ENCODE peak calls at places on chromosomes 5 and 9, in eight cellular contexts. K, B, D, O, G, J, N and W are unnamed samples.

GRCh38 chr5:104355350-104355749 is 792.8 kb upstream of the NUDT12 start:
- DNase-seq in D (no peak), N (no peak), G (no peak), B (no peak), O (no peak), K (no peak), J (no peak), W (no peak)

GRCh38 chr9:93814561-93814960 is 140.6 kb downstream of the BARX1 start:
- DNase-seq in O (no peak), B (peak), G (no peak), K (no peak), D (no peak), N (peak), J (no peak), W (peak)

GRCh38 chr9:21121595-21122251 is 19.9 kb downstream of the IFNW1 start:
- DNase-seq in O (no peak), J (no peak), K (no peak), B (no peak), D (no peak), G (no peak), N (no peak), W (no peak)

GRCh38 chr5:33938507-33938796 is 2.3 kb downstream of the RXFP3 start:
- DNase-seq in G (no peak), D (no peak), B (no peak), O (no peak), J (no peak), K (no peak), N (no peak), W (no peak)

GRCh38 chr5:179114756-179115155 is 54.6 kb downstream of the ZNF354C start:
- DNase-seq in B (no peak), G (peak), O (no peak), J (no peak), D (no peak), K (no peak), N (no peak), W (peak)

GRCh38 chr9:113215142-113215541 is 5.9 kb downstream of the FKBP15 start:
- DNase-seq in N (no peak), G (no peak), D (peak), B (no peak), K (no peak), J (peak), O (no peak), W (no peak)

GRCh38 chr5:132009706-132010405 is 1.6 kb downstream of the ACSL6 start:
- DNase-seq in J (no peak), B (no peak), K (no peak), D (no peak), O (no peak), G (peak), N (peak), W (peak)

GRCh38 chr5:122008061-122008460 is 46.3 kb downstream of the SRFBP1 start:
- DNase-seq in O (no peak), B (no peak), G (no peak), N (no peak), J (no peak), D (no peak), K (no peak), W (no peak)

GRCh38 chr5:157998021-157998504 is 139.1 kb upstream of the CLINT1 start:
- DNase-seq in G (no peak), J (peak), D (no peak), N (no peak), O (no peak), B (no peak), K (no peak), W (no peak)

GRCh38 chr5:136584474-136584873 is 219.1 kb upstream of the TRPC7 start:
- DNase-seq in O (no peak), J (no peak), N (no peak), G (no peak), B (no peak), K (no peak), D (no peak), W (no peak)

GRCh38 chr5:74586831-74587230 is 53.7 kb downstream of the ENC1 start:
- DNase-seq in B (no peak), K (no peak), O (no peak), D (no peak), N (no peak), J (no peak), G (no peak), W (no peak)

GRCh38 chr9:71072587-71072986 is 48.8 kb downstream of the TRPM3 start:
- DNase-seq in N (no peak), G (no peak), J (no peak), O (no peak), D (no peak), K (no peak), B (no peak), W (no peak)

GRCh38 chr9:112360047-112360804 is 19.7 kb upstream of the HSDL2 start:
- DNase-seq in N (no peak), O (no peak), B (no peak), K (no peak), J (no peak), D (no peak), G (no peak), W (no peak)

GRCh38 chr5:157470616-157471015 is 10.6 kb downstream of the NIPAL4 start:
- DNase-seq in O (no peak), B (no peak), D (no peak), N (no peak), G (no peak), J (no peak), K (no peak), W (no peak)

GRCh38 chr5:137145726-137146125 is 353.4 kb downstream of the SPOCK1 start:
- DNase-seq in K (no peak), G (no peak), B (no peak), D (no peak), J (no peak), O (no peak), N (no peak), W (no peak)

GRCh38 chr9:36290996-36291395 is 32.7 kb upstream of the GNE start:
- DNase-seq in D (no peak), G (no peak), B (no peak), J (no peak), O (no peak), K (no peak), N (no peak), W (no peak)

GRCh38 chr5:108143581-108143980 is 238.3 kb downstream of the FBXL17 start:
- DNase-seq in B (no peak), D (peak), K (no peak), N (no peak), G (no peak), J (peak), O (no peak), W (no peak)

GRCh38 chr9:133635903-133636531 is at the start of gene DBH:
- DNase-seq in K (no peak), J (no peak), O (no peak), D (no peak), B (no peak), G (no peak), N (no peak), W (no peak)

GRCh38 chr5:112245616-112246015 is 173.5 kb downstream of the EPB41L4A start:
- DNase-seq in J (no peak), O (no peak), D (no peak), K (no peak), G (no peak), B (no peak), N (peak), W (no peak)

GRCh38 chr5:59021286-59021673 is 438.4 kb downstream of the RAB3C start:
- DNase-seq in K (no peak), O (no peak), N (no peak), G (no peak), D (no peak), J (no peak), B (no peak), W (no peak)

GRCh38 chr9:102038006-102038405 is 299.6 kb upstream of the GRIN3A start:
- DNase-seq in G (no peak), K (no peak), B (no peak), O (no peak), D (no peak), J (no peak), N (no peak), W (no peak)

GRCh38 chr5:58451732-58452565 is 7.9 kb downstream of the PLK2 start:
- DNase-seq in O (no peak), G (no peak), B (no peak), J (peak), K (no peak), N (no peak), D (no peak), W (no peak)

GRCh38 chr5:43036856-43037711 is 3.0 kb downstream of the ANXA2R start:
- DNase-seq in N (peak), B (no peak), J (peak), D (no peak), G (no peak), K (no peak), O (no peak), W (peak)

GRCh38 chr5:143350790-143351603 is 52.5 kb downstream of the NR3C1 start:
- DNase-seq in B (no peak), N (no peak), G (no peak), K (no peak), D (no peak), O (no peak), J (peak), W (no peak)

GRCh38 chr5:157108961-157109360 is at the start of gene HAVCR2:
- DNase-seq in K (peak), N (no peak), B (no peak), J (no peak), G (peak), D (no peak), O (no peak), W (peak)

GRCh38 chr9:69174645-69175487 is 789 bp downstream of the TJP2 start:
- DNase-seq in B (peak), K (no peak), G (peak), N (peak), O (no peak), D (peak), J (peak), W (no peak)

GRCh38 chr9:114691046-114691955 is 9.3 kb upstream of the TEX48 start:
- DNase-seq in N (no peak), J (peak), O (no peak), B (no peak), K (peak), G (no peak), D (no peak), W (no peak)

GRCh38 chr9:120326076-120326693 is 253.8 kb downstream of the CDK5RAP2 start:
- DNase-seq in K (no peak), D (no peak), G (no peak), J (no peak), B (no peak), O (no peak), N (no peak), W (no peak)

GRCh38 chr5:72244862-72245371 is 75.1 kb downstream of the MRPS27 start:
- DNase-seq in K (no peak), J (peak), B (no peak), G (no peak), O (no peak), D (no peak), N (peak), W (no peak)

GRCh38 chr5:23457780-23458179 is 49.6 kb upstream of the PRDM9 start:
- DNase-seq in G (no peak), D (no peak), K (no peak), B (no peak), O (no peak), J (no peak), N (no peak), W (no peak)

GRCh38 chr9:98146101-98146991 is 27.3 kb upstream of the TRIM14 start:
- DNase-seq in K (no peak), G (peak), D (peak), O (no peak), B (no peak), J (peak), N (no peak), W (peak)

GRCh38 chr9:75134495-75134894 is 46.2 kb downstream of the OSTF1 start:
- DNase-seq in N (no peak), D (no peak), B (no peak), O (no peak), J (no peak), K (no peak), G (no peak), W (no peak)

GRCh38 chr5:179866241-179867078 is 7.8 kb upstream of the MRNIP start:
- DNase-seq in G (no peak), D (no peak), B (no peak), J (no peak), O (no peak), N (no peak), K (no peak), W (no peak)

GRCh38 chr9:38200431-38200830 is 131.4 kb upstream of the SHB start:
- DNase-seq in O (no peak), J (no peak), G (no peak), K (no peak), N (no peak), B (no peak), D (no peak), W (no peak)

GRCh38 chr9:113233146-113233545 is 11.8 kb downstream of the SLC31A1 start:
- DNase-seq in B (no peak), O (no peak), D (no peak), G (no peak), J (peak), N (no peak), K (no peak), W (no peak)

GRCh38 chr5:149962040-149962439 is 1.5 kb downstream of the SLC26A2 start:
- DNase-seq in B (no peak), O (no peak), K (no peak), D (no peak), G (no peak), N (no peak), J (peak), W (no peak)

GRCh38 chr5:79495311-79495710 is 18.6 kb downstream of the HOMER1 start:
- DNase-seq in G (no peak), D (peak), O (no peak), N (no peak), K (no peak), J (no peak), B (no peak), W (no peak)

GRCh38 chr9:8857330-8858249 is 1058.0 kb upstream of the DMAC1 start:
- DNase-seq in J (peak), G (peak), O (peak), D (no peak), N (peak), K (no peak), B (no peak), W (peak)

GRCh38 chr5:177455661-177456590 is 9.3 kb downstream of the PRR7 start:
- DNase-seq in D (peak), K (peak), B (peak), O (peak), J (peak), N (peak), G (peak), W (peak)
- TF ChIP-seq CTCF in D (peak), K (peak), B (peak), O (peak), J (peak), N (peak), G (peak), W (peak)

DNA sequence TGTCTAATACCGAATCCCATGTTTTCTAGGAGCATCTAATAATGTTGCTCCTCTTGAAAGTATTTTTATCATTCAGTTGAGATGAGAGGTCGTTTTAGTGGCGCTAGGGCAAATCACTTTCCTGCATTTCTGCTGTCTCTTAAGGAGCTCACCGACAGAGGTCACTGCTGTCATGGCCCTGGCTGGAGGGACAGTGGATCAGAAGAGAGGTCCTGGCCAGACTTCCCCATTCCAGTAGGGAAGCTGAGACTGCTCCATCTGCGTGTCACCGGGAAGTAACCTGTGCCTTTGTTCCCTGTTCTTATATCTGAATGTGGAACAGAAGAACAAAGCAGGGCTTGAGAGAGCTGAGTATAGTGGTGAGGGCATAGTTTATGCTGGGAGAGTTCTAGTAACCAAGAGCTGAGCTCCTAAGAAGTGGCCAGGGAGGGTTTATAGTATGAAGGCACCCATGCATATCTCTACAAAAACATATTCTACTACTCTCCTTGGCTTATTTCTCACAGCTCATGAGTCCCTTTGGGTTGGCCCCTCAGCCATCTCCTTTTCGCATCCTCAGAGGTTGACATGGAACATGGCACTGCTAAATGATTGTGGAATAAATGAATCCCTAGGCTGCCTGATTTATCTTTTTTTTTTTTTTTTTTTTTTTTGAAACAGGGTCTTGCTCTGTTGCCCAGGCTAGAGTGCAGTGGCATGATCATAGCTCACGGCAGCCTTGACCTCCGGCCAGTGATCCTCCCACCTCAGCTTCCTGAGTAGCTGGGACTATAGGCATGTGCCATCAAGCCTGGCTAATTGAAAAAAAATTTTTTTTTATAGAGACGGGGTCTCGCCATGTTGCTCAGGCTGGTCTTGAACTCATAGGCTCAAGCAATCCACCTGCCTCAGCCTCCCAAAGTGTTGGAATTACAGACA is 27.2 kb downstream of the ATP6V0E1 start:
- DNase-seq in K (no peak), J (peak), B (no peak), O (peak), N (peak), G (peak), D (no peak), W (peak)
- TF ChIP-seq CTCF in K (no peak), J (peak), B (no peak), O (peak), N (peak), G (no peak), D (peak), W (peak)

GRCh38 chr5:173970878-173971650 is 17.9 kb upstream of the C5orf47 start:
- DNase-seq in O (no peak), N (no peak), K (no peak), G (no peak), J (no peak), B (no peak), D (no peak), W (no peak)
- TF ChIP-seq CTCF in O (no peak), N (peak), K (no peak), G (no peak), J (no peak), B (no peak), D (peak), W (no peak)

GRCh38 chr5:29079771-29080170 is 2041.4 kb upstream of the CDH9 start:
- DNase-seq in J (no peak), K (no peak), G (no peak), B (no peak), D (no peak), O (no peak), N (peak), W (no peak)

DNA sequence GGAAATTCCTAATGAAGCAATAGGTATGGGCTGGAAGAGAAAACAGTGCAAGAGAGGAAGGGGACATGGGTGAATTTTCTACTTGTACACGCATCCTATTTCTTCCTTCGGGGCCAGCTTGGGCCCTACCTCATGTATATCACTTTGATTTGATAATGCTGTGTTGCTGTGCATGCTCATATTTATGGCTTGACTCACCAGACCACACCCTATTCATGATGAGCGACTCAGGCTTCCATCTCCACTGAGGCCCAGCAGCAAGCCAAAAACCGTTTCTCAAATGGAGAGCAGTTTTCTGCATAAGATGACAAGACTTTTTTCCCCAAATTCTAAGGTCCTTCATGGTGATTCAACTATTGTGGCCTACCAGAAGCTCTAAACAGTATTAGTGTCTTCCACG is 2039.1 kb upstream of the CDH9 start:
- DNase-seq in J (no peak), K (no peak), N (no peak), O (no peak), B (no peak), G (no peak), D (no peak), W (no peak)
- TF ChIP-seq CTCF in J (no peak), K (no peak), N (no peak), O (no peak), B (no peak), G (no peak), D (no peak), W (no peak)

GRCh38 chr5:41412496-41412895 is 97.9 kb downstream of the PLCXD3 start:
- DNase-seq in G (no peak), N (no peak), D (no peak), J (no peak), O (no peak), B (no peak), K (no peak), W (no peak)

GRCh38 chr5:41413067-41413466 is 97.3 kb downstream of the PLCXD3 start:
- DNase-seq in N (no peak), J (no peak), B (no peak), G (no peak), D (no peak), O (no peak), K (no peak), W (no peak)

GRCh38 chr5:41408676-41409443 is 101.5 kb downstream of the PLCXD3 start:
- DNase-seq in B (no peak), D (peak), G (no peak), K (no peak), O (no peak), J (peak), N (no peak), W (no peak)

GRCh38 chr5:41410307-41410706 is 100.1 kb downstream of the PLCXD3 start:
- DNase-seq in K (no peak), G (no peak), B (no peak), D (no peak), N (no peak), J (peak), O (no peak), W (no peak)

DNA sequence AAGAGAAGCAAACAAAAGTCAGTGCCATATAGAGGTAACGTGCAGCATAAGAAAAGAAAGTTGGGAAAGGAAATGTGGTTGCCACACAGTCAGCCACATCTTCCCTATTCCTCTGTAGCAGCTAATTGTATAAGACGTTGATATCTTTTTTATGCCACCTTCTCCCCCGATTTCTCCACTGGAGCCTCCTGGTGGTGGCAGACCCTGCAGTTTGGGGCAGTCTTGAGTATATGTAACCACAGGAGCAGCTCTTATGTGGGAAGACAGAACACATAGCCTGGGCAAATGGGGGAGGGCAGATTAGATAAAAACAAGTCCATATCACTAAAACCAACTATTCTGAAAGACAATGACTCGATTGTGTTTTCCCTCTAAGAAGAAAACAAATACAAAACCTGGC is 99.7 kb downstream of the PLCXD3 start:
- DNase-seq in K (no peak), N (peak), G (no peak), B (no peak), O (no peak), D (no peak), J (no peak), W (no peak)
- TF ChIP-seq CTCF in K (no peak), N (peak), G (no peak), B (no peak), O (peak), D (no peak), J (no peak), W (no peak)

GRCh38 chr5:8952147-8952546 is 593.7 kb downstream of the SEMA5A start:
- DNase-seq in J (no peak), N (no peak), K (no peak), D (no peak), B (no peak), O (no peak), G (no peak), W (no peak)
- TF ChIP-seq CTCF in J (no peak), N (no peak), K (no peak), D (no peak), B (no peak), O (no peak), G (no peak), W (no peak)